ENCODE peak calls at places on chromosomes 6 and 20, in four cellular contexts. R is K562, N is HepG2, I is HCT116. K is an unnamed sample.
A peak's percentile ranks its signal among the peaks of the same experiment; 100 is the strongest.

GRCh38 chr6:81752969-81753708 is 658 bp upstream of the TENT5A start:
- DNase-seq in R (peak; percentile 88), I (peak; percentile 69), N (peak; percentile 80), K (no peak)

GRCh38 chr6:31877651-31878161 is 1.1 kb downstream of the SLC44A4 start:
- DNase-seq in N (peak; percentile 77), I (no peak), R (no peak), K (no peak)

GRCh38 chr6:169229611-169230321 is 23.9 kb downstream of the THBS2 start:
- DNase-seq in I (no peak), R (no peak), N (no peak), K (no peak)

GRCh38 chr20:2804921-2805681 is 4.7 kb upstream of the CPXM1 start:
- DNase-seq in I (no peak), N (no peak), R (no peak), K (no peak)

GRCh38 chr6:157488635-157489226 is 107.7 kb downstream of the ZDHHC14 start:
- DNase-seq in N (no peak), R (peak; percentile 79), I (no peak), K (no peak)

GRCh38 chr20:57361517-57361916 is 10.5 kb downstream of the RAE1 start:
- DNase-seq in R (no peak), I (no peak), N (no peak), K (no peak)

GRCh38 chr20:38658879-38659612 is 57.4 kb downstream of the ARHGAP40 start:
- DNase-seq in I (peak; percentile 43), N (peak; percentile 60), R (peak; percentile 64), K (no peak)

GRCh38 chr6:22078802-22079545 is 217.9 kb downstream of the PRL start:
- DNase-seq in R (no peak), I (no peak), N (no peak), K (no peak)

GRCh38 chr6:138115191-138115590 is 8.0 kb upstream of the PERP start:
- DNase-seq in N (no peak), I (no peak), R (no peak), K (no peak)

GRCh38 chr6:353642-354614 is 37.6 kb upstream of the IRF4 start:
- DNase-seq in I (no peak), R (no peak), N (no peak), K (no peak)

GRCh38 chr20:33687370-33687915 is 1.3 kb upstream of the E2F1 start:
- DNase-seq in I (no peak), R (no peak), N (no peak), K (no peak)

GRCh38 chr20:13302647-13303425 is 81.8 kb downstream of the ISM1 start:
- DNase-seq in I (peak; percentile 4), N (peak; percentile 49), R (peak; percentile 16), K (no peak)

GRCh38 chr20:12056836-12057235 is 139.1 kb downstream of the BTBD3 start:
- DNase-seq in R (no peak), I (no peak), N (no peak), K (no peak)

GRCh38 chr6:39189915-39190544 is 39.2 kb downstream of the KCNK5 start:
- DNase-seq in R (peak; percentile 58), I (no peak), N (peak; percentile 40), K (no peak)

GRCh38 chr20:51089840-51090239 is 66.9 kb upstream of the KCNG1 start:
- DNase-seq in R (no peak), I (no peak), N (no peak), K (no peak)

GRCh38 chr6:95685817-95686216 is 108.5 kb downstream of the MANEA start:
- DNase-seq in I (no peak), R (no peak), N (no peak), K (no peak)

GRCh38 chr20:20658123-20658522 is 54.3 kb downstream of the RALGAPA2 start:
- DNase-seq in R (no peak), N (no peak), I (no peak), K (no peak)

GRCh38 chr6:141598487-141598886 is 534.2 kb upstream of the GJE1 start:
- DNase-seq in N (no peak), I (no peak), R (no peak), K (no peak)

GRCh38 chr20:60116128-60116909 is 158.1 kb downstream of the CDH26 start:
- DNase-seq in I (no peak), R (peak; percentile 84), N (no peak), K (no peak)

GRCh38 chr6:157092736-157093135 is 230.6 kb downstream of the TMEM242 start:
- DNase-seq in N (no peak), I (no peak), R (no peak), K (no peak)

GRCh38 chr6:88708197-88708744 is 255.1 kb downstream of the RNGTT start:
- DNase-seq in I (no peak), N (peak; percentile 13), R (no peak), K (no peak)

GRCh38 chr20:47981242-47981641 is 196.0 kb upstream of the SULF2 start:
- DNase-seq in I (no peak), R (no peak), N (no peak), K (no peak)

GRCh38 chr6:3147914-3148757 is 9.2 kb downstream of the TUBB2A start:
- DNase-seq in R (no peak), I (no peak), N (no peak), K (no peak)

GRCh38 chr6:137787016-137787415 is 80.0 kb upstream of the TNFAIP3 start:
- DNase-seq in N (no peak), I (no peak), R (no peak), K (no peak)

GRCh38 chr20:35235881-35236280 is 9.4 kb downstream of the MMP24 start:
- DNase-seq in N (no peak), I (no peak), R (no peak), K (no peak)

GRCh38 chr20:11323821-11324220 is 593.9 kb upstream of the BTBD3 start:
- DNase-seq in I (no peak), R (no peak), N (no peak), K (no peak)

GRCh38 chr6:53581161-53581560 is 36.3 kb upstream of the GCLC start:
- DNase-seq in N (no peak), I (no peak), R (no peak), K (no peak)

GRCh38 chr20:59772931-59773913 is 160.2 kb downstream of the SYCP2 start:
- DNase-seq in I (no peak), N (no peak), R (no peak), K (no peak)

GRCh38 chr6:118419448-118420394 is 128.4 kb upstream of the PLN start:
- DNase-seq in R (no peak), I (no peak), N (no peak), K (no peak)

GRCh38 chr6:15421945-15422733 is 176.3 kb downstream of the JARID2 start:
- DNase-seq in N (no peak), I (no peak), R (no peak), K (no peak)

GRCh38 chr6:114315841-114316595 is 26.8 kb downstream of the HS3ST5 start:
- DNase-seq in N (no peak), I (no peak), R (no peak), K (no peak)

GRCh38 chr6:138728672-138729071 is 44.9 kb upstream of the CCDC28A start:
- DNase-seq in N (no peak), R (no peak), I (no peak), K (no peak)

GRCh38 chr6:28134015-28134414 is 7.7 kb upstream of the ZKSCAN8 start:
- DNase-seq in R (no peak), I (peak; percentile 29), N (peak; percentile 59), K (peak; percentile 32)

GRCh38 chr6:61585504-61585903 is 700.5 kb downstream of the KHDRBS2 start:
- DNase-seq in I (no peak), N (no peak), R (no peak), K (no peak)

GRCh38 chr20:46122071-46122470 is 4.0 kb downstream of the CD40 start:
- DNase-seq in N (peak; percentile 35), I (no peak), R (no peak), K (no peak)

GRCh38 chr6:100269189-100269588 is 195.5 kb downstream of the SIM1 start:
- DNase-seq in R (no peak), I (no peak), N (no peak), K (no peak)
- TF ChIP-seq TCF7L2 in R (no peak), I (no peak), N (no peak), K (no peak)

GRCh38 chr6:33587529-33588215 is 7.6 kb upstream of the BAK1 start:
- DNase-seq in I (no peak), N (no peak), R (no peak), K (no peak)
- H3K4me1 ChIP-seq in I (peaks cover 26% of the 10 kb centered on the region), N (peaks cover 62% of the 10 kb centered on the region), R (peaks cover 31% of the 10 kb centered on the region), K (peaks cover 33% of the 10 kb centered on the region)

GRCh38 chr6:1929931-1930330 is 315.5 kb downstream of the GMDS start:
- DNase-seq in N (no peak), I (no peak), R (no peak), K (no peak)

GRCh38 chr6:1933292-1933691 is 312.1 kb downstream of the GMDS start:
- DNase-seq in N (no peak), I (no peak), R (no peak), K (no peak)

GRCh38 chr6:1931817-1932216 is 313.6 kb downstream of the GMDS start:
- DNase-seq in I (no peak), N (no peak), R (no peak), K (no peak)

GRCh38 chr6:1925743-1926430 is 316.2 kb downstream of the FOXC1 start:
- DNase-seq in R (no peak), N (no peak), I (no peak), K (no peak)

GRCh38 chr6:1930356-1930755 is 315.0 kb downstream of the GMDS start:
- DNase-seq in I (no peak), N (no peak), R (no peak), K (no peak)
- TF ChIP-seq SIN3A in I (no peak), N (no peak), R (no peak), K (no peak)

GRCh38 chr6:37507690-37508421 is 8.2 kb upstream of the CCDC167 start:
- DNase-seq in R (no peak), N (no peak), I (no peak), K (no peak)

GRCh38 chr6:37503486-37503980 is 3.8 kb upstream of the CCDC167 start:
- DNase-seq in R (no peak), I (no peak), N (no peak), K (no peak)

GRCh38 chr6:37506479-37506878 is 6.8 kb upstream of the CCDC167 start:
- DNase-seq in R (no peak), I (no peak), N (no peak), K (no peak)

GRCh38 chr6:37502703-37503485 is 3.2 kb upstream of the CCDC167 start:
- DNase-seq in I (no peak), R (no peak), N (no peak), K (no peak)

GRCh38 chr6:37507082-37507481 is 7.4 kb upstream of the CCDC167 start:
- DNase-seq in N (no peak), I (no peak), R (no peak), K (no peak)
- TF ChIP-seq TCF7L2 in N (no peak), I (no peak), R (no peak), K (no peak)

DNA sequence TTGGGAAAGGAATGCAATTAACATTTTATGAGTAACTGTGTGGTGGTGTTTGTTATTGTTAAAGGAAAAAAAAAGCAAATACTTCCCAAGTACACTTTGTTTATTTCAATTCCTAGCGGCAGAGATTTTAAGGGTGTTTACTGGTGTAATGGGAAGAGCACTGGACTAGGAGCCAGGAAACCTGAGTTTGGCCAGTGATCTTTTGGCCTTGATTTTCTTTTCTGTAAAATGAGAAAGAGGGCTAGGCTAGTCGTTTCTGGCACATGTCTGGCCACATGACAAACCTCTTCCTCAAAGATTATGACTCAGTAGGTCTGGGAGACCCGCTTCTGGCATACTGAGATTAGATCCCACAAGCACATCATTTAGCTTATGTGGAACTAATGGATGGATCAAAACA is 428.1 kb upstream of the NOX3 start:
- DNase-seq in I (no peak), R (no peak), N (no peak), K (no peak)
- H3K4me1 ChIP-seq in I (no peaks in the 10 kb centered on the region), R (no peaks in the 10 kb centered on the region), N (peaks cover 13% of the 10 kb centered on the region), K (peaks cover 2% of the 10 kb centered on the region)

GRCh38 chr20:40770564-40771307 is 81.7 kb upstream of the MAFB start:
- DNase-seq in I (no peak), R (no peak), N (no peak), K (no peak)
- TF ChIP-seq SIN3A in I (no peak), R (no peak), N (no peak), K (no peak)

GRCh38 chr6:134584809-134585528 is 267.1 kb upstream of the SGK1 start:
- DNase-seq in R (no peak), I (no peak), N (no peak), K (no peak)
- TF ChIP-seq TCF7L2 in R (no peak), I (no peak), N (no peak), K (no peak)